ENCODE peak calls at places on chromosomes 7 and 10, in seven cellular contexts. F is H9; R is RWPE1; T is CD4-positive, alpha-beta memory T cell; O is body of pancreas; B is CD8-positive, alpha-beta T cell; L is fibroblast of lung. Z is an unnamed sample.

GRCh38 chr10:79002336-79002735 is 66.4 kb upstream of the ZMIZ1 start:
- DNase-seq in R (no peak), B (no peak), O (no peak), F (no peak), L (no peak), T (no peak), Z (no peak)

GRCh38 chr10:26857991-26858706 is 2.6 kb downstream of the ABI1 start:
- DNase-seq in T (no peak), L (no peak), O (no peak), R (no peak), B (no peak), F (no peak), Z (no peak)

GRCh38 chr10:132482090-132482489 is 55.5 kb upstream of the INPP5A start:
- DNase-seq in B (no peak), F (no peak), R (peak), T (no peak), O (no peak), L (peak), Z (no peak)

GRCh38 chr10:46268076-46268881 is 18.5 kb upstream of the ANTXRL start:
- DNase-seq in T (peak), O (no peak), R (no peak), L (no peak), B (peak), F (no peak), Z (no peak)

GRCh38 chr10:17847586-17848296 is 38.6 kb downstream of the MRC1 start:
- DNase-seq in R (no peak), T (peak), L (peak), B (no peak), O (no peak), F (no peak), Z (no peak)

GRCh38 chr7:74388880-74389415 is 64.8 kb upstream of the GTF2IRD1 start:
- DNase-seq in O (no peak), T (no peak), B (no peak), L (no peak), F (no peak), R (no peak), Z (no peak)

GRCh38 chr10:98261436-98262277 is 6.3 kb downstream of the LOXL4 start:
- DNase-seq in O (no peak), L (no peak), R (no peak), F (no peak), B (no peak), T (no peak), Z (no peak)

GRCh38 chr7:101535333-101535732 is 93.8 kb downstream of the MYL10 start:
- DNase-seq in B (no peak), O (no peak), L (no peak), F (no peak), R (no peak), T (no peak), Z (no peak)

GRCh38 chr10:58963101-58963534 is 213.3 kb upstream of the PHYHIPL start:
- DNase-seq in O (peak), T (no peak), L (no peak), B (no peak), R (no peak), F (peak), Z (no peak)

GRCh38 chr10:71270821-71271220 is 48.2 kb upstream of the SLC29A3 start:
- DNase-seq in F (no peak), L (no peak), T (no peak), O (no peak), R (no peak), B (no peak), Z (no peak)
- H3K27ac ChIP-seq in F (no peak), L (no peak), T (no peak), O (no peak), R (peak), B (no peak), Z (no peak)

DNA sequence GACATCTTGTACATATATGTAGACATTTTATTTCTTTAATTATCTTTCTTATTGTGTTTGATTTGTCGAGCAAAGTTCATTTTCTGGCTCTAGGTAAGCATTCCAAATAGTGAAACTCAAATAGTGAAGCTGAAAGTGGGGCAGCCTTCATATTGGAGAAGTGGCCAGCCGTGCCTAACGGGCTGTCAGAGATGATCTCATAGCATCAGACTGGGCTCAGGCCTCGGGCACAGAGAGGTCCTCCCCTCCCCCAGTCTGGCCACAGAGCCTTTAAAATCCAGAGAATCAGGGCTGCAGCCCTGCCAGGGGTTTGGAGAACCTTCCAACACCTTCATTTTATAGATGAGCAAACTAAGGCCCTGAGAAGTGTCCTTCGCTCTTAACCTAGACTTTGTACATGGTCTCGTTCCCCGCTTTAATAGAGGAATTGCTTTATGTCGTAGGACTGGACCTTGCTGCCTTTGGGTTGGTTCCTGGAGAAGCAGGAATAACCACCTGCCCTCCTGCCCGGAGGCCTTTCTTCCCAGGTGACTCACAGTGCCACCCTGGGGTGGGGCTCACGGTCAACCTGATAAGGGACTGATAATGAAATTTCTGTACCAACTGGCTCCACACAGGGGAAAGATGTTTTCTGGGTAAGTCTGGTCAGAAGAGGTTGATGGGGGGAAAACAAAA is 7.3 kb downstream of the TSPAN15 start:
- DNase-seq in L (no peak), T (no peak), R (peak), F (no peak), B (no peak), O (peak), Z (no peak)
- H3K27ac ChIP-seq in L (no peak), T (no peak), R (no peak), F (no peak), B (no peak), O (peak), Z (no peak)

GRCh38 chr10:118662228-118663035 is 67.0 kb upstream of the PRLHR start:
- DNase-seq in O (no peak), L (no peak), B (no peak), R (no peak), F (no peak), T (peak), Z (no peak)

GRCh38 chr10:118664321-118664720 is 68.9 kb upstream of the PRLHR start:
- DNase-seq in O (no peak), T (no peak), R (no peak), B (no peak), L (no peak), F (no peak), Z (no peak)

GRCh38 chr10:118666350-118666749 is 70.9 kb upstream of the PRLHR start:
- DNase-seq in O (no peak), F (no peak), R (no peak), T (no peak), L (no peak), B (no peak), Z (no peak)

GRCh38 chr10:118658762-118659161 is 63.3 kb upstream of the PRLHR start:
- DNase-seq in O (no peak), R (no peak), L (no peak), B (no peak), F (no peak), T (no peak), Z (no peak)

GRCh38 chr10:118663176-118663575 is 67.7 kb upstream of the PRLHR start:
- DNase-seq in O (no peak), B (no peak), T (no peak), F (no peak), L (no peak), R (no peak), Z (no peak)
- H3K27ac ChIP-seq in O (no peak), B (no peak), T (no peak), F (no peak), L (no peak), R (no peak), Z (no peak)

GRCh38 chr10:103823706-103824272 is 31.6 kb downstream of the SH3PXD2A start:
- DNase-seq in R (no peak), L (no peak), F (no peak), O (no peak), B (no peak), T (no peak), Z (no peak)

GRCh38 chr10:103822795-103823194 is 32.6 kb downstream of the SH3PXD2A start:
- DNase-seq in B (no peak), T (no peak), R (no peak), F (no peak), O (no peak), L (no peak), Z (no peak)

GRCh38 chr10:103828107-103828506 is 27.3 kb downstream of the SH3PXD2A start:
- DNase-seq in R (peak), B (no peak), T (no peak), O (no peak), L (no peak), F (no peak), Z (no peak)

GRCh38 chr10:103822052-103822716 is 33.2 kb downstream of the SH3PXD2A start:
- DNase-seq in O (no peak), F (no peak), L (peak), T (no peak), B (no peak), R (no peak), Z (no peak)

GRCh38 chr10:103824281-103824680 is 31.1 kb downstream of the SH3PXD2A start:
- DNase-seq in O (no peak), F (no peak), T (no peak), B (no peak), R (no peak), L (no peak), Z (no peak)
- H3K27ac ChIP-seq in O (peak), F (no peak), T (no peak), B (no peak), R (peak), L (no peak), Z (no peak)

DNA sequence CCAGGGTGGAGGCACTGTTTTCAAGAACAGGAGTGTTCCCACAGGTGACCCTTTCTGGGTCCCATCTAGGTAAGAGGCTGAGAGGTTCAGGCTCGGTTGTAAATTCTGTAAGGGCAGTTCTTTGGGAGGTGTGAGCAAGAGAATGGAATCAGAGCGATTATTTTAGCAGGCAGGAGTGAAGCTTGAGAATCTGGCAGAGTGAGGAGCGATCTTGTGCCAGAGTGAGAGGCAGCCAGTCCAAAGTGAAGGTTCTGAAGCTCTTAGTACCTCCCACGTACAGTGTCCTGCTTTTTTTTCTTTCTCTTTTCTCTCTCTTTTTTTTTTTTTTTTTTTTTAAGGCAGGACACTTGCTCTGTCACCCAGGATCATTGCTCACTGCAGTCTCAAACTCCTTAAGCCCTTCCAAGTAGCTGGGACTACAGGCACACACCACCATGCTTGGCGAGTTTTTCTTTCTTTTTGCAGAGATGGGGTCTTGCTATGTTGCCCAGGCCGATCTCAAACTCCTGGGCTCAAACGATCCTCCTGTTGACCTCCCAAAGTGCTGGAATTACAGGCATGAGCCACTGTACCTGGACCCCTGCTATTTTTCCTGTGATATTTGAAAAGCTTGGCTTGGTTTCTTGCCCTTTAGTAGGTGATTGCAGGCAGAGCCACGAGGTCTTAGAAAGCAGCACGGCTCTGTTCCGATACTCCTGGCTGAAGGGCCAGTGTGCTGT is 10.9 kb downstream of the POR start:
- DNase-seq in T (no peak), O (no peak), F (no peak), L (no peak), B (no peak), R (no peak), Z (no peak)
- H3K27ac ChIP-seq in T (no peak), O (no peak), F (no peak), L (no peak), B (no peak), R (no peak), Z (no peak)

GRCh38 chr7:104368006-104368405 is 39.6 kb downstream of the LHFPL3 start:
- DNase-seq in R (no peak), L (no peak), B (no peak), F (no peak), T (no peak), O (no peak), Z (no peak)
- H3K27ac ChIP-seq in R (no peak), L (no peak), B (no peak), F (no peak), T (no peak), O (no peak), Z (no peak)

GRCh38 chr7:106486331-106486730 is 174.6 kb downstream of the CCDC71L start:
- DNase-seq in O (no peak), R (peak), B (no peak), L (peak), F (no peak), T (no peak), Z (no peak)
- H3K27ac ChIP-seq in O (peak), R (no peak), B (no peak), L (peak), F (no peak), T (no peak), Z (no peak)